ENCODE peak calls at places on chromosomes 2 and 18, in four cellular contexts. Z is neural progenitor cell, G is fibroblast of lung, P is skeletal muscle cell. L is an unnamed sample.

GRCh38 chr2:111133603-111134002 is 12.9 kb downstream of the BCL2L11 start:
- DNase-seq in Z (no peak), G (no peak), P (no peak), L (no peak)

GRCh38 chr2:140246058-140246457 is 1465.9 kb upstream of the NXPH2 start:
- DNase-seq in Z (no peak), G (no peak), P (no peak), L (no peak)

GRCh38 chr18:79738041-79738461 is 58.4 kb downstream of the CTDP1 start:
- DNase-seq in Z (no peak), G (no peak), P (no peak), L (no peak)

GRCh38 chr2:42171396-42171971 is 2.3 kb downstream of the EML4 start:
- DNase-seq in Z (peak), G (no peak), P (no peak), L (no peak)

GRCh38 chr2:120354935-120355845 is 9.3 kb downstream of the INHBB start:
- DNase-seq in Z (no peak), G (no peak), P (no peak), L (no peak)

GRCh38 chr18:23583071-23583865 is 3.0 kb downstream of the NPC1 start:
- DNase-seq in Z (peak), G (no peak), P (no peak), L (no peak)

GRCh38 chr2:176508984-176509383 is 239.7 kb downstream of the MTX2 start:
- DNase-seq in Z (no peak), G (no peak), P (no peak), L (no peak)

GRCh38 chr2:42332575-42332974 is 28.4 kb downstream of the COX7A2L start:
- DNase-seq in Z (no peak), G (no peak), P (no peak), L (no peak)

GRCh38 chr2:98455494-98455976 is 10.9 kb downstream of the INPP4A start:
- DNase-seq in Z (no peak), G (no peak), P (no peak), L (no peak)

GRCh38 chr2:23628926-23629325 is 243.9 kb downstream of the KLHL29 start:
- DNase-seq in Z (peak), G (no peak), P (no peak), L (no peak)

GRCh38 chr2:100235098-100235497 is 87.2 kb downstream of the LONRF2 start:
- DNase-seq in Z (no peak), G (no peak), P (no peak), L (no peak)

GRCh38 chr18:76350134-76351025 is 144.7 kb downstream of the ZNF516 start:
- DNase-seq in Z (no peak), G (no peak), P (no peak), L (no peak)

GRCh38 chr2:17869128-17869527 is 9.3 kb upstream of the KCNS3 start:
- DNase-seq in Z (no peak), G (peak), P (no peak), L (no peak)

GRCh38 chr2:191612496-191612895 is 65.4 kb upstream of the NABP1 start:
- DNase-seq in Z (no peak), G (peak), P (peak), L (peak)

GRCh38 chr18:42404151-42404550 is 449.1 kb downstream of the PIK3C3 start:
- DNase-seq in Z (no peak), G (no peak), P (no peak), L (no peak)

GRCh38 chr2:98479959-98480524 is 35.4 kb downstream of the INPP4A start:
- DNase-seq in Z (no peak), G (peak), P (peak), L (no peak)

GRCh38 chr2:240704651-240705050 is 13.0 kb downstream of the AQP12A start:
- DNase-seq in Z (no peak), G (no peak), P (no peak), L (no peak)

DNA sequence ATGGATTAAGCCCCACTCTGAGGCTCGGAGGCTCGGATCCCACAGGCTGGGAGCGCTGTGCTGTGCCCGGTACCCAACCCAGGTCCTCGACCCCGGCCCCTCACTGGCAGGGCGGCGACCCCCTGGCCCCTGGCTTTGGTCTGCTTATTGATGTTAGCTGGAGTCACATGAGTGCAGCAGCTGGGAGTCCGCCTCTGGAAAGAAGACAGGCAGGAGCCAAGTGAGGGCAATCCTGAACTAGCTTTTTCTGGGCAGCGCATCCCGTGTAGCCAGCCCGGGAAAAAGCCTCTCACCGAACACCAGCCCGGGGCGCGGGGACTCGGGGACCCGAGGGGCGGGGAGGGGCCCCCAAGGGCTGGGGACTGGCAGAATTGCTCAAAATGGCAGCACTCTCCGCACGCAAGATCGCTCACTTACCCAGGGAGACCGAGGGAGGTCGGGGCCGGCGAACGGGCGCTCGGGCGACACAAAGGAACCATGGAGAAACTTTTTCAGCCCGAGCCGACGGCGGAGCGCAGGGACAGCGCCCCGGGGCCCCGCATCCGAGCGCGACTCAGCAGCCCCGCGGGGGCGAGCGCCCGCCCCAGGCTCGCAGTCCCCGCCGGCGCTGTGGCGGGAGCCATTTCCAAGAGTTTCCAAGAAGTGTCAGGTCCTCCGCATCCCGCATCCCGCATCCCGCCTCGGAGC is 566 bp downstream of the TMEM200C start:
- DNase-seq in Z (peak), G (peak), P (no peak), L (no peak)
- H3K4me3 ChIP-seq in Z (peak), G (peak), P (peak), L (no peak)

DNA sequence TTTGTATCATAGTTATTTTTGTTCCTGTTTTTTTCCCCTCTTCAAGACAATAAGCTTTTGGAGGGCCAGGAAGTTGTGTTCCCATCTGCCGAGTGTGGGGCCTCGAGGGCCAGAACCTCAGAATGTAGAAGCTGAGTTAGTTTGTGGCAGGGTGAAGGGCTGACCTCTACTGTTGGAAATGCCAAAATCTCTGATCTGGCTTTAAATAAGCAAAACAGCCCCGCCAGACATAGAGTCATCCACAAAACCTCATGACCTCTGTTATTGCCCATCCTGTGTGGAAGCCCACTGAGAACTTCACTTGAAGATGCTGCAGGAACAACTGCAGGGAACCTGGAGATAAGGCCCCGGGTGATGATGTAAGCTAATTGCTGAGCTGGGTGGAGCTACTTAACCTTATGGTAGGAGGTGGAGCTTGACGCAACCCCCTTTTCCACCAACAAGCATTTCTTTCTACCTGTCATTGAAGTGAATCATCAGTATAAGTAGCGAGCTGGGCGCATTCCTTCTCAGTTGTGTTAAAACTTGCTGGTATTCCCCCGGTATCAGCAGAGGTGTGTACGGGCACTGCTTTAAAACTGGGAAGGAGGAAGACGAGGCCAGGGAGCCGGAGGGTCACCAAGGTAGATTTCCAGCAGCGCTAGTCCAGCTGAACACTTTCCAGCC is 177.2 kb downstream of the NEDD4L start:
- DNase-seq in Z (no peak), G (peak), P (no peak), L (no peak)
- H3K4me3 ChIP-seq in Z (no peak), G (no peak), P (no peak), L (no peak)

GRCh38 chr2:156322103-156322671 is 10.3 kb downstream of the NR4A2 start:
- DNase-seq in Z (no peak), G (no peak), P (no peak), L (no peak)
- H3K4me3 ChIP-seq in Z (peak), G (peak), P (no peak), L (no peak)

GRCh38 chr2:60838481-60838880 is 42.9 kb upstream of the REL start:
- DNase-seq in Z (no peak), G (no peak), P (no peak), L (no peak)

GRCh38 chr2:60839126-60839813 is 42.1 kb upstream of the REL start:
- DNase-seq in Z (peak), G (no peak), P (no peak), L (no peak)

GRCh38 chr2:60837123-60837522 is 44.3 kb upstream of the REL start:
- DNase-seq in Z (no peak), G (no peak), P (no peak), L (no peak)

GRCh38 chr2:60834270-60834717 is 47.1 kb upstream of the REL start:
- DNase-seq in Z (peak), G (no peak), P (no peak), L (no peak)

DNA sequence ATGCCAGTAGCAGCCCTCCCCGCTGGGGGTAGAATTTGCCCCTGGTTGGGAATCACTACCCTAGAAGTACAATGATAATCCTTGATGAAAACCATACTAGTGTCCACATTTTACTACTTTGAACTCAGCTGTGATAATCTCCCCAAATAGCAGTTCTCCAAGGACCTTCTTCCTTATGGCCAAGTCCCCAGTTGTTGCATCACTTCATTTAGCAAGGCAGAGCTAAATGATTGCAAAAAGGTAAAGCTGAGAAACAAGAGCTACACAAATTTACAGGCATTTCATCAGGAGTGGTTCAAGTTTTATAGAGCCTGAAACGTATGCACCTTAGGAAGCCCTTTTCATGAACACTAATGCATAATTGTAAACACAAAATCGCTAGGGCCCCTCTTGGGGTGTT is 44.9 kb upstream of the REL start:
- DNase-seq in Z (no peak), G (no peak), P (no peak), L (no peak)
- H3K4me3 ChIP-seq in Z (no peak), G (no peak), P (no peak), L (no peak)

GRCh38 chr2:148021059-148021985 is at the start of gene MBD5:
- DNase-seq in Z (peak), G (peak), P (peak), L (no peak)

GRCh38 chr2:148022351-148022750 is 1.5 kb downstream of the MBD5 start:
- DNase-seq in Z (no peak), G (peak), P (no peak), L (no peak)

GRCh38 chr2:148020036-148020357 is 540 bp downstream of the ORC4 start:
- DNase-seq in Z (no peak), G (no peak), P (peak), L (no peak)

GRCh38 chr2:148022882-148023281 is 2.0 kb downstream of the MBD5 start:
- DNase-seq in Z (no peak), G (no peak), P (no peak), L (no peak)

DNA sequence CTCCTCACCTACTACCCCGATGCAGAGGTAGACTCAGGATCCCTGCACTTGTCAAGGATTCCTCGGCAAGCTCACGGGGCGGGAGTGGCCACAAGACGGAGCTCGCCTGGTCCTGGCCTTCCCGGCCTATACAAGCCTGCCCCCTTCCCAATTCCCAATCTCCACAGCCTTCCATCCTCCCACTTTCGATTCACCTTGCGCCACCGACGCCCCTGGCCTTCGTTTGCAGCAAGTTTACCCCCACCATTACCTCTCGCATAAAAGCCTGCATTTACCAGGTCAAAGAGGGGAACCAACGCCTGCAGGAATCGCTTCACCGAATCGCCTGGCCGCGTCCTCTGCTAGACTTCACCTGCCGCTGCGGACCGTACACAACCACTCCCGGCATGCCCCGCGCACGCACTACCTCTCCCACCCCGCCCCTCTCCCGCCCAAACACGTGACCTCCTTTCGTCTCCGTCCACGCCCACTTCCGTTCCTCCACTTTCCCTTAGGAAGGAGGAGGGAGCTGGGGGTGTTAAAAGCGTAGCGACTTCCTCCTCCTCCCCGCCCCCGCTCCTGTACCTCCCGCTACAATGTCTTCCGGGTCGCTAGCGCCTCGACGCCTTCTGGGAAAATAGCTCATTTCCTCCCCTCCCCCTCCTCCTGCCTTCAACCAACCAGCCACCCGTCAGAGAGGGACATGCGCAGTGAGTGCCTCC is at the start of gene ORC4:
- DNase-seq in Z (peak), G (peak), P (peak), L (peak)
- H3K4me3 ChIP-seq in Z (peak), G (peak), P (peak), L (peak)

GRCh38 chr2:27379840-27380625 is 501 bp downstream of the ZNF513 start:
- DNase-seq in Z (no peak), G (peak), P (no peak), L (no peak)

GRCh38 chr2:27377618-27378095 is 2.9 kb downstream of the ZNF513 start:
- DNase-seq in Z (no peak), G (no peak), P (no peak), L (no peak)

GRCh38 chr2:27378096-27378808 is 2.3 kb downstream of the ZNF513 start:
- DNase-seq in Z (peak), G (no peak), P (no peak), L (no peak)

GRCh38 chr2:27379383-27379839 is 1.1 kb downstream of the ZNF513 start:
- DNase-seq in Z (no peak), G (no peak), P (no peak), L (no peak)

DNA sequence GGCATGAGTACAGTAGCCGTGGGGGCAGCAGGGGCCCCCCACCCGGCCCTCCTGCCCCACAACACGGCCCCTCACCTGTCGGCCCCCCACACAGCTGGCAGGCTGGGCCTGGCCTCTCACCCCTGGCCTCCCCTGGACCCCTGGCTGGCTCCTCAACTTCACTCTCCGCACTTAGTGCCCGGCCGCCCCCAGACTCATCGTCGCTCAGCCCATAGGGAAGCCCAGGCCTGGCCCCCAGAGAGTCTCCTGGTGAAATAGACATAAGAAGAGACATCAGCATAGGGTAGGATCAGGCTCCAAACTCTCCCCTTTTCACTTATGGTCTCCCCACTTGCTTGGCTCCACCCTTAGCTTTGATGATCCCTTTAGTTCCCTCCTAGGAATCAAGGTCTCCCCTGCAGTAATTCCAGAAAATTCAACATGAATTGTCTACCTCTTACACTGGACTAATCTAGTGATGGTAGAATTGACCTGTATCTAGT is 1.7 kb downstream of the ZNF513 start:
- DNase-seq in Z (no peak), G (no peak), P (no peak), L (no peak)
- H3K4me3 ChIP-seq in Z (peak), G (peak), P (peak), L (no peak)

GRCh38 chr2:9779572-9780264 is 63.6 kb upstream of the TAF1B start:
- DNase-seq in Z (no peak), G (no peak), P (no peak), L (no peak)
- H3K4me3 ChIP-seq in Z (no peak), G (no peak), P (no peak), L (no peak)

DNA sequence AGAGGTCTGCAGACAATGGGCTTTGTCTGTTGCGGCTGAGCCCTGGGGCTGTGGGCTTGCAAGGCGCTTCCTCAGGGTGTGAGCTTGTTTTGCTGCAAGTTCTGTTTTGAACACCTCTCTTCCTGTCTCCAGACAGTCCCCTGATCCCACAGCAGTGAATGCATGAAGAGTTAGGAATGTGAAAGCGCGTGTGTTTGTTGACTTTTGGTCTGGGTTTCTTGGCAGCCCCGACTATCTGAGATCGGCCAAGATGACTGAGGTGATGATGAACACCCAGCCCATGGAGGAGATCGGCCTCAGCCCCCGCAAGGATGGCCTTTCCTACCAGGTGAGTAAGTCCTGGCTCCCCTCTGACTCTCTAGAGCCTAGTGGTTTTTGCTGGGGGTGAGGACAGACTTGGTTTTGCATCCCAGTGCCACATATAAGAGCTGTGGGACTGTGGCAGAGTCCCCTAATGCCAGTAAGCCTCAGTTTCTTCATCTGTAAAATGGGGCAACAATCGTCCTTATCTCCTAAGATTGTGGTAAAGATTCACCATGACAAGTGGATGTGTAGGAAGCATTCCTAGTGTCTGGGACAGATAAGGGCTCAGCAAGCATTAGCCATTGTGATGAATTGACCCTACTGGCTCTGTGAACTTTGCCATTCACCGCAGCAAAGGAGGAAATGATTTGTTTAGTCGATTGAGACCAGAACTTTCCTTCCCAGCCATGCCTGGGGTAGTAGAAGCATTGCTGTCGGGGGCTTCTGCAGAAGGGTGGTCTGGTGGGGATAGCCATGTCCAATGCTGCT is 3.0 kb downstream of the LBH start:
- DNase-seq in Z (peak), G (peak), P (peak), L (peak)
- H3K4me3 ChIP-seq in Z (no peak), G (peak), P (peak), L (peak)

GRCh38 chr2:127737892-127738291 is 36.6 kb downstream of the SFT2D3 start:
- DNase-seq in Z (no peak), G (no peak), P (no peak), L (no peak)

GRCh38 chr2:127735537-127736399 is 34.5 kb downstream of the SFT2D3 start:
- DNase-seq in Z (no peak), G (peak), P (no peak), L (no peak)

GRCh38 chr2:127733113-127733815 is 32.0 kb downstream of the SFT2D3 start:
- DNase-seq in Z (no peak), G (no peak), P (no peak), L (no peak)

GRCh38 chr2:127735044-127735443 is 33.7 kb downstream of the SFT2D3 start:
- DNase-seq in Z (no peak), G (no peak), P (no peak), L (no peak)

DNA sequence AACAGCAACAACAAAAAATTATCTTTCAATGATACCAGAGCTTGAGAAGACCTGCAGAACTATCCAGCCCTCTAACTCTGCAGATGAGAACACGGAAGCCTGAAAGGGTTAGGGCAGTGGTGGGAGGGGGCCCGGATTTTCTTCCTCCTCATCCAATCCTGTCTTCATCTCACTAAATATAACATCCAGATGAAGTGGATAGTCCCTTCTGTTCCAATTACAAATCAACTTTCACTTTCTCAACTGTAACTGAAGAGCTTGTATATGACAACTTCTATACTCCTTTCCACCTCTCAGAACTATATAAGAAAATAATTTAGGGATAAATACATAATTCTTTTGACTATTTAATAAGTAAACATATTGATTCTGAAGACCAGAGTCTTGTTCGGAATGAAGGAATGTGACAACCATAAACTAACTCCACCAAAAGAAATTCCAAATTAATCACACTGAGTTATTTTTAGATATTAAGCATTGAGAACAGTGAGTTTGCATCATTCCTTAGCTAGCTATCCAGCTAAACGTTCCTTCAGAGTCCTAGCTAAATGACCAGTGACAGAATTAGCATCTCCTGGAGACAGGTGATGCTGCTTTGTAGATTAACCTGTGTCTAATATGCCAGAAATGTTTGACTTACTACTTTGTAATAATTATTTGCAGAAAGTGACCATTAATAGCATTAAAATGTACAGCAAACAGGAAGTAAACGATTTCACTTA is 32.7 kb downstream of the SFT2D3 start:
- DNase-seq in Z (no peak), G (peak), P (no peak), L (peak)
- H3K4me3 ChIP-seq in Z (no peak), G (peak), P (no peak), L (no peak)